ENCODE peak calls at places on chromosomes 12 and 14, in five cellular contexts. U is IMR-90, L is neuronal stem cell, K is H1, Z is trophoblast cell. A is an unnamed sample.

GRCh38 chr14:91980157-91980556 is 32.7 kb upstream of the FBLN5 start:
- DNase-seq in U (peak), Z (peak), L (no peak), K (no peak), A (peak)

GRCh38 chr12:91746976-91747375 is 398.7 kb downstream of the BTG1 start:
- DNase-seq in U (no peak), K (no peak), L (no peak), Z (no peak), A (no peak)

GRCh38 chr14:104725772-104726548 is 1.9 kb downstream of the ADSS1 start:
- DNase-seq in Z (peak), L (no peak), U (no peak), K (no peak), A (no peak)

GRCh38 chr12:47068539-47068938 is 10.9 kb upstream of the PCED1B start:
- DNase-seq in K (peak), L (no peak), Z (no peak), U (no peak), A (peak)

GRCh38 chr12:92027243-92027642 is 118.4 kb downstream of the BTG1 start:
- DNase-seq in K (no peak), U (no peak), L (no peak), Z (no peak), A (no peak)

GRCh38 chr12:94676011-94676709 is 25.8 kb upstream of the TMCC3 start:
- DNase-seq in L (no peak), K (no peak), Z (peak), U (no peak), A (no peak)

GRCh38 chr14:89187501-89187900 is 229.5 kb downstream of the FOXN3 start:
- DNase-seq in K (peak), Z (peak), U (no peak), L (no peak), A (no peak)

GRCh38 chr14:72644038-72644437 is 249.9 kb downstream of the DPF3 start:
- DNase-seq in L (no peak), Z (no peak), K (no peak), U (peak), A (no peak)

GRCh38 chr12:53069621-53070410 is 9.4 kb downstream of the SPRYD3 start:
- DNase-seq in L (no peak), U (no peak), Z (no peak), K (no peak), A (no peak)

GRCh38 chr14:90566481-90566880 is 169.7 kb downstream of the CALM1 start:
- DNase-seq in L (no peak), U (no peak), Z (no peak), K (no peak), A (no peak)

GRCh38 chr12:92059976-92060375 is 85.7 kb downstream of the BTG1 start:
- DNase-seq in Z (no peak), K (no peak), L (no peak), U (peak), A (peak)

GRCh38 chr12:70617450-70617849 is 19.8 kb downstream of the PTPRB start:
- DNase-seq in K (peak), U (no peak), L (no peak), Z (no peak), A (no peak)

GRCh38 chr14:101561145-101561896 is at the start of gene DIO3:
- DNase-seq in K (peak), L (peak), U (no peak), Z (no peak), A (no peak)

GRCh38 chr14:28676481-28676880 is 90.1 kb upstream of the FOXG1 start:
- DNase-seq in Z (peak), K (no peak), L (no peak), U (peak), A (no peak)

GRCh38 chr14:69398818-69399210 is 322 bp downstream of the SLC39A9 start:
- DNase-seq in U (no peak), K (no peak), L (no peak), Z (no peak), A (no peak)

GRCh38 chr12:57454566-57455373 is at the start of gene INHBE:
- DNase-seq in K (peak), U (peak), Z (no peak), L (peak), A (peak)
- H3K4me2 ChIP-seq in K (peak), U (peak), Z (no peak), L (no peak), A (peak)

DNA sequence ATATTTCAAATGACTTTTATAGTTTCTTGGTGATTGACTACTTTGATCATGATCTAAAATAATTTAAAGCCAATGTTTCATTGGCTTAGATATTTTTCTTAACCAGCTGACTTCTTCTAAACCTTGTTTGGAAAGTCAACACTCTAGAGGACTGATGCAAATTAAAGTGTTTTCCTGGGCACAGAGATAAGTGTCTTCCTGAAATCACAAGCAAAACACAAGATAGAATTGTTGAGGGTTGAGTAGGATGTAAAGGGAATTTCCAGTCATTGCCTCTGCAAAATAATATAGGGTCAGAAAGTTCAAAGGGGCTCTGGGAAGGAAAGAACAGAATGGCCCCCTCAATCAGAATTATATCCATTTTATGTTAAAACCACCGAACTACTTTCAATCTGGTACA is 156.3 kb upstream of the LRIG3 start:
- DNase-seq in Z (no peak), L (no peak), U (no peak), K (no peak), A (no peak)
- H3K4me3 ChIP-seq in Z (no peak), L (no peak), U (no peak), K (no peak), A (no peak)

GRCh38 chr12:97948591-97948990 is 486.0 kb downstream of the RMST start:
- DNase-seq in L (no peak), Z (no peak), K (no peak), U (no peak), A (no peak)
- H4K91ac ChIP-seq in L (no peak), Z (no peak), K (no peak), U (no peak), A (no peak)

DNA sequence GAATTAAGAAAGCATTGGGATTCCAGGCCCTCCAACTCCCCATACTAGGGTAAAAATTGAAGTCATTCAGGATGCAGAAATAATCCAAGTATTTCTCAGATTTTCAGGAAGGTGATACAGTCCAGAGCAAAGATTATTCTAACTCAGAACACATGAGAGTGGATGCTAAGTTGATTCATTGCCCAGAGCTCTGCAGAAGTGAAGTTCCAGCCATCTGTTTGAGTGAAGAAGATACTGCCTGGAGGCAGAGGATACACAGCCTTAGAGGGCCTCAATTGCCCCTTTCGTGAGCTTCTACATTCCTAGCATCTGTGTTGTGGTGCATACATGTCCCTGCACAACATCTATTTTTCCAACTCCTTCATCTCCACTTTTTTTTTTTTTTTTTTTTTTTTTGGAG is 36.9 kb upstream of the SMUG1 start:
- DNase-seq in U (no peak), L (no peak), Z (no peak), K (no peak), A (no peak)
- H3K4me2 ChIP-seq in U (no peak), L (no peak), Z (no peak), K (no peak), A (no peak)

GRCh38 chr12:6199531-6200265 is 502 bp upstream of the CD9 start:
- DNase-seq in Z (peak), L (no peak), U (no peak), K (peak), A (peak)

GRCh38 chr12:6200266-6201198 is at the start of gene CD9:
- DNase-seq in L (no peak), K (peak), Z (peak), U (no peak), A (peak)

GRCh38 chr12:6198556-6198955 is 1.6 kb upstream of the CD9 start:
- DNase-seq in L (no peak), U (no peak), Z (no peak), K (no peak), A (no peak)

GRCh38 chr12:6197996-6198395 is 2.2 kb upstream of the CD9 start:
- DNase-seq in U (no peak), K (no peak), L (no peak), Z (peak), A (no peak)

GRCh38 chr12:6199211-6199530 is 1.0 kb upstream of the CD9 start:
- DNase-seq in K (no peak), U (no peak), Z (peak), L (no peak), A (no peak)
- H3K4me3 ChIP-seq in K (peak), U (no peak), Z (no peak), L (no peak), A (peak)

DNA sequence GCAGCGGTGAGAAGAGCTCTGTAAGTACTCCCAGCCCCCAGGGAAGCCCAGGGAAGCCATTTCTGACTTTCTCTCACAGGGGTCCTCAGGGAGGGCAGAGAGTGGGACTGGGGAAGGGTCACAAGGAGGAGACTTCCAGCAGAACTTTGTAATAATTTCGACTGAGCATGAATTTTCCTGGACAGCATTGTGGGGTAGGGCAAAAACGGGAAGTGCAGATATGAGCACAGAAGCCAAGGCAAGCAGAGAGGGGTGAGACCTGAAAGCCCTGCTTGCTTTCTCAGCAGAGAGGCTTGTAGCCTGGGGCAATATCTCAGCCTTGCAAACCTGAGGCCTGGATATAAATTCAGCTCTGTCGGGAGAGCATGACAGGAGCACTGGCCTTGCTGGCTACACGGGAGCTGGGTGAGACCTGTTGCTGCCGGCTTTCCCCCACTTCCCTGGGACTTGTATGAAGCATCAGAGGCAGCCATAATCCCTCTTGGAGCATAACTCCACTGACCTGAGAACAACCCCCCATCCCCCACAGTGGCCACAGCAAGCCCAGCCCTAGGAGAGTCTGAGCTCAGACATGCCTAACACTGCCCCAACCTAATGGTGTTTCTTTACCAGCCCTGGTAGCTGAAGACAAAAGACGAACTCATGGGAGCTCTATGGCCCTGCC is 9.8 kb upstream of the IQSEC3 start:
- DNase-seq in U (no peak), Z (no peak), L (no peak), K (no peak), A (no peak)
- H4K91ac ChIP-seq in U (no peak), Z (no peak), L (no peak), K (no peak), A (no peak)

GRCh38 chr12:98735821-98736220 is 90.7 kb downstream of the APAF1 start:
- DNase-seq in L (no peak), Z (no peak), U (no peak), K (no peak), A (no peak)
- H3K4me2 ChIP-seq in L (no peak), Z (no peak), U (no peak), K (no peak), A (no peak)

GRCh38 chr12:26114720-26115406 is 10.0 kb downstream of the BHLHE41 start:
- DNase-seq in L (no peak), U (no peak), Z (no peak), K (no peak), A (no peak)
- H3K4me3 ChIP-seq in L (peak), U (peak), Z (no peak), K (peak), A (peak)

DNA sequence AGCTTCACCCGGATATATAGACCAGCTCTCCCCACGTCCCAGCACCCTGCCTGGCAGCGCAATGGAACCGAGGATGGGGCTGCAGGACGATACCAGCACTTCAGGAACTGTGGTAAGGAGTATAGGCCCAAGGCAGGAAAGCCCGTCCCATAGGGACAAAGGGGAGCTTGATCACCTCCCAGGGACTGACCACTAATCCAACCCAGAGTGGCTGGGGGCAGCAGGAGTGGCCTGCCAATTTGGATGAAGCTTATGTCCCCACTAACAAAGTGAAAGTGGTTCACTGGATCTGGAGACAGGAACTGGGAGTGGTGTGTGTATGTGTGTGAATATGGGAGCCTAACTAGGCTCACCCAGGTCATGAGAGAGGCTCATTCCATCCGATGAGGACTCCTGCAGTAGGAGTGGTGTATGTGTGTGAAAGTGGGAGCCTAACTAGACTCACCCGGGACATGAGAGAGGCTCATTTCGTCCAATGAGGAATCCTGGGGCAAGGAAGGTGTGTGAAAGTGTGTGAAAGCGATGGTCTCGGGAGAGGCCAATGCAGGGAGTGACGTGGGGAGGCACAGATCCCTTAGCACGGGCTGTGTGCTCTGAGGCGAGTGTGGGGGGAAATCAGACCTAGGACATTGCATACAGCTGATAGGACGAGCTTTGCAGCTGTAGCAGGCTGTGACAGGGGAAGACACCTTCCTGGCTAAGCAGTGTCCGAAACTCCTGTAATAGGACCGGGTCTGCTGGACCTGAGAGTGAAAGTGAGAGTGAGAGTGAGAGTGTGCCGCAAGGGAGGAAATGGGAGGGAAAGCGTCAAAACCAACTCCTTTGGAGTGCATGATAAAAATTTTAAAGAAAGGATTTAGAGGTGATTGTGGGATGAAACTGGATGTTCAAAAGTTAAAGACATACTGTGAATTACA is 25.7 kb downstream of the KLRK1 start:
- DNase-seq in U (peak), K (no peak), L (no peak), Z (peak), A (peak)
- H4K91ac ChIP-seq in U (peak), K (peak), L (peak), Z (peak), A (peak)

DNA sequence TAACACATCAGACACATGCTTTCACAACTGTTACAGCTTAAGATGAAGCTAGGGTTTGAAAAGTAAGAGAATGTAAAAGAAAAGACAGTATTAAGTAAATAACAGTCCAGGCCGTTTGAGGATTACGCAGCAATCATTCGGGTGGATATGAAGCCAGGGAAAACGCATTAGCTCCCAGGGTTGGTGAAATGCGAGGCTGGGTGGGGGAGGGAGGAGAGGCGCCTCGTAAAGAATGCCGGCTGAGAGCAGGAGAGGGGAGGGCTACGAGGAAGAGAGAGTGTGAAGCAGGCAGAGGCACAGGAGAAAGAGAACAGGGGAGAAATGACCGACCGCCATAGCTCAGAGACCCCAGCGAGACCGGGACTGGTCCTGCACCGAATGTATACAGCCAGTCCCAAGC is 73.0 kb downstream of the IQSEC3 start:
- DNase-seq in L (no peak), K (no peak), Z (no peak), U (peak), A (no peak)
- H3K4me2 ChIP-seq in L (no peak), K (peak), Z (no peak), U (peak), A (no peak)